ENCODE peak calls at places on chromosomes 7 and 10, in six cellular contexts. H is mucosa of gallbladder, O is left ventricle myocardium inferior, Y is Caco-2, E is T-cell, R is right cardiac atrium. W is an unnamed sample.

GRCh38 chr10:49071221-49071761 is 44.0 kb downstream of the VSTM4 start:
- DNase-seq in E (no peak), O (no peak), R (no peak), Y (no peak), H (peak), W (no peak)

GRCh38 chr10:124001391-124002260 is 91.8 kb downstream of the CHST15 start:
- DNase-seq in H (peak), E (no peak), R (no peak), Y (no peak), O (no peak), W (peak)

GRCh38 chr7:140681766-140682165 is 9.0 kb downstream of the ADCK2 start:
- DNase-seq in Y (no peak), H (no peak), R (no peak), O (no peak), E (no peak), W (no peak)

GRCh38 chr10:124918906-124919305 is 23.0 kb upstream of the ZRANB1 start:
- DNase-seq in H (no peak), Y (no peak), O (no peak), R (no peak), E (no peak), W (no peak)

GRCh38 chr7:152136623-152137022 is 111.1 kb downstream of the GALNT11 start:
- DNase-seq in H (peak), O (no peak), E (no peak), Y (no peak), R (peak), W (no peak)

GRCh38 chr10:114869500-114869899 is 47.9 kb downstream of the FHIP2A start:
- DNase-seq in H (no peak), O (no peak), Y (no peak), R (no peak), E (no peak), W (no peak)

GRCh38 chr7:107560898-107561516 is 2.7 kb downstream of the COG5 start:
- DNase-seq in Y (no peak), H (no peak), E (no peak), R (no peak), O (no peak), W (no peak)

GRCh38 chr10:70348228-70348850 is 34.1 kb downstream of the LRRC20 start:
- DNase-seq in O (no peak), E (no peak), H (no peak), R (peak), Y (peak), W (peak)

GRCh38 chr10:75739454-75740143 is 308.2 kb downstream of the LRMDA start:
- DNase-seq in O (no peak), E (no peak), R (no peak), Y (no peak), H (no peak), W (no peak)

GRCh38 chr10:15106352-15107013 is 9.3 kb downstream of the RPP38 start:
- DNase-seq in O (peak), R (peak), Y (peak), E (peak), H (peak), W (peak)

GRCh38 chr10:24938076-24938475 is 14.3 kb downstream of the PRTFDC1 start:
- DNase-seq in O (no peak), R (no peak), E (no peak), H (no peak), Y (no peak), W (no peak)